ENCODE peak calls at places on chromosomes 16 and 17, in six cellular contexts. Q is GM12865, U is lower lobe of right lung, Y is epithelial cell of esophagus, C is Calu3, M is GM13977. V is an unnamed sample.

GRCh38 chr17:65283704-65284103 is 146.5 kb downstream of the RGS9 start:
- DNase-seq in Q (no peak), U (no peak), Y (peak), C (no peak), M (no peak), V (no peak)

GRCh38 chr17:35238817-35239216 is 4.1 kb upstream of the SLFN5 start:
- DNase-seq in Q (no peak), U (no peak), Y (peak), C (no peak), M (no peak), V (no peak)

GRCh38 chr17:81251943-81252301 is 12.8 kb downstream of the NDUFAF8 start:
- DNase-seq in Q (no peak), U (no peak), Y (no peak), C (no peak), M (no peak), V (no peak)

GRCh38 chr17:8062807-8063483 is 24.1 kb downstream of the ALOX15B start:
- DNase-seq in Q (no peak), U (no peak), Y (no peak), C (no peak), M (no peak), V (no peak)

GRCh38 chr17:58121925-58122324 is 26.3 kb upstream of the OR4D1 start:
- DNase-seq in Q (peak), U (no peak), Y (peak), C (peak), M (no peak), V (no peak)

GRCh38 chr17:47914296-47914948 is 18.4 kb downstream of the SP2 start:
- DNase-seq in Q (no peak), U (no peak), Y (no peak), C (no peak), M (no peak), V (no peak)

GRCh38 chr16:87487361-87487924 is 5.4 kb downstream of the ZCCHC14 start:
- DNase-seq in Q (no peak), U (peak), Y (peak), C (peak), M (no peak), V (no peak)

GRCh38 chr17:80237386-80237785 is 17.2 kb downstream of the SLC26A11 start:
- DNase-seq in Q (no peak), U (peak), Y (no peak), C (no peak), M (no peak), V (no peak)

GRCh38 chr17:37117743-37118142 is 169.0 kb downstream of the AATF start:
- DNase-seq in Q (no peak), U (no peak), Y (no peak), C (no peak), M (no peak), V (no peak)

GRCh38 chr17:46184696-46185095 is 8.5 kb downstream of the KANSL1 start:
- DNase-seq in Q (no peak), U (no peak), Y (no peak), C (no peak), M (no peak), V (no peak)

GRCh38 chr16:77674888-77675287 is 47.4 kb upstream of the NUDT7 start:
- DNase-seq in Q (no peak), U (no peak), Y (no peak), C (no peak), M (no peak), V (no peak)

GRCh38 chr16:57643166-57643813 is 14.9 kb downstream of the ADGRG1 start:
- DNase-seq in Q (no peak), U (no peak), Y (peak), C (no peak), M (no peak), V (no peak)

GRCh38 chr16:84054271-84054670 is 11.7 kb upstream of the SLC38A8 start:
- DNase-seq in Q (no peak), U (peak), Y (no peak), C (no peak), M (peak), V (no peak)

GRCh38 chr17:17191346-17191792 is 14.8 kb downstream of the PLD6 start:
- DNase-seq in Q (no peak), U (no peak), Y (no peak), C (no peak), M (no peak), V (no peak)

GRCh38 chr17:74715144-74715543 is 2.4 kb upstream of the CD300LF start:
- DNase-seq in Q (no peak), U (peak), Y (no peak), C (peak), M (no peak), V (no peak)

GRCh38 chr17:21218101-21218500 is 4.1 kb upstream of the TMEM11 start:
- DNase-seq in Q (no peak), U (no peak), Y (no peak), C (no peak), M (no peak), V (no peak)
- TF ChIP-seq CTCF in Q (no peak), U (no peak), Y (no peak), C (no peak), M (no peak), V (no peak)

GRCh38 chr17:2174471-2175293 is 119.8 kb downstream of the HIC1 start:
- DNase-seq in Q (no peak), U (peak), Y (peak), C (no peak), M (no peak), V (no peak)
- TF ChIP-seq CTCF in Q (no peak), U (no peak), Y (no peak), C (no peak), M (no peak), V (no peak)

DNA sequence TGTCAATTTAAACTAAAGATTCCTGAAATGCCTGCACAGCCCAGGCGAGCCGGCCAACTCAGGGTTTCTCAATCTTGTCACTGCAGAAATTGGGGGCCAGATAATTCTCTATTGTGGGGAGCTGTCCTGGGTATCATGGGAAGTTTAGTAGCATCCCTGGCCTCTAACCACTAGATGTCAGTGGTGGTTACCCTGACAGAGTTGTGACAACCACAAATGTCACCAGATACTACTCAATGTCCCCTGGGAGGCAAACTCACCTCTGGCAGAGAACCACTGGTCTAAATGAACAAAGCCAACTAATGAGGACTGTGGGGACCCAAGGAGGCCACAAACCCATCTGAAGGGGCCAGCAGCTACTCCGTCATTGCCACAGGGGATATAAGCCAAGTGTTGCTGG is 90.9 kb downstream of the MYH11 start:
- DNase-seq in Q (peak), U (no peak), Y (peak), C (peak), M (peak), V (peak)
- TF ChIP-seq CTCF in Q (peak), U (peak), Y (peak), C (peak), M (peak), V (peak)

GRCh38 chr17:38544839-38545209 is 60.9 kb downstream of the SRCIN1 start:
- DNase-seq in Q (no peak), U (peak), Y (no peak), C (no peak), M (no peak), V (no peak)
- TF ChIP-seq CTCF in Q (no peak), U (no peak), Y (no peak), C (no peak), M (no peak), V (no peak)

DNA sequence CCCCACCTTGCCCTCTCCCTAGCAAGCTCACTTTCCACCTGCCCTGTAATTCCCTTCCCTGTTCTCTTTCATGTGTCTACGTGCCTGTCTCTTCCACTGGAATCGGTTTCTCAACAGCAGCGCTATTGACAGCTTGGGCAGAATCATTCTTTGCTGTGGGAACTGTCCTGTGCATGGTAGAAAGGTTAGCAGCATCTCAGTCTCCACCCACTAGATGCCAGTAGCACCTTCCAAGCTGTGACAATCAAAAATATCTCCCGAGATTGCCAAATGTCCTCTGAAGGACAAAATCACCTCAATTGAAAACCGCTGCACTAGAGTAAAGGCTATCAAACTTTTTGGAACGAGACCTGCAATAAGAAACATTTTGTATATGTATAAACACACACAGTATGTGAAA is 41.6 kb upstream of the KSR1 start:
- DNase-seq in Q (no peak), U (no peak), Y (no peak), C (no peak), M (no peak), V (no peak)
- TF ChIP-seq CTCF in Q (no peak), U (no peak), Y (peak), C (no peak), M (no peak), V (no peak)

GRCh38 chr16:551210-551609 is 9.0 kb upstream of the PRR35 start:
- DNase-seq in Q (no peak), U (no peak), Y (no peak), C (no peak), M (no peak), V (no peak)

GRCh38 chr16:552171-552570 is 8.0 kb upstream of the PRR35 start:
- DNase-seq in Q (no peak), U (no peak), Y (no peak), C (no peak), M (no peak), V (no peak)

GRCh38 chr16:548586-548985 is 11.6 kb upstream of the PRR35 start:
- DNase-seq in Q (no peak), U (no peak), Y (no peak), C (no peak), M (no peak), V (no peak)

GRCh38 chr16:546909-547770 is 13.1 kb upstream of the PRR35 start:
- DNase-seq in Q (no peak), U (peak), Y (peak), C (no peak), M (peak), V (peak)

DNA sequence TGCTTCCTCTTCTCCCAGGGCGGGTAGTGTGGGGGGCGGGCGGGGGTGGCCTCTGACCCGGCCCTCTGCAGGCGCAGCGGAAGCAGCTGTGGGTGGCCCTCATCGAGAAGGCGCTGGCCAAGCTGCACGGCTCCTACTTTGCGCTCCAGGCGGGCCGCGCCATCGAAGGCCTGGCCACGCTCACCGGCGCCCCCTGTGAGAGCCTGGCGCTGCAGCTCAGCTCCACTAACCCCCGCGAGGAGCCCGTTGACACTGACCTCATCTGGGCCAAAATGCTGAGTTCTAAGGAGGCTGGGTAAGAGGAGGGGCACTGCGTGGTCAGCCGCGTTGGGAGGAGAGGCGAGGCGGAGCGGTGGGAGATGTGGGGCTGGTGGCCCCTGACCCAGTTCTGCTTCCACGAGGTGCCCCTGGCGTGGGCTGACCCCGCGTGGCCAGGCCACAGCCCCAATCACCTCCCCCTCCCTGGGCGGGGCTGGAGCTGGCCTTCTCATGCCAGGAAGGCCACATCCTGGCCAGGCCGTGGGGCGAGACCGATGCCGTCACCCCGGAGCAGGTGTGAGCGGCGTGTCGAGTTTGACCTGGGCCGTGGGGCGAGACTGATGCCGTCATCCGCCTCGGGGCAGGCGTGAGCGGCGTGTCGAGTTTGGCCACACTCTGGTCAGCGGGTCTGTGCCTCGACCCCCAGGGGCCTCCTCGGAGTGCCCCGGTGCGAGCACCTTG is 10.5 kb upstream of the PRR35 start:
- DNase-seq in Q (no peak), U (no peak), Y (no peak), C (no peak), M (no peak), V (no peak)
- TF ChIP-seq CTCF in Q (no peak), U (no peak), Y (peak), C (peak), M (no peak), V (no peak)

V was measured in GM20000.